ENCODE peak calls at places on chromosomes 6 and 20, in six cellular contexts. C is H9, D is IMR-90, A is H1, Y is mesenchymal stem cell, O is trophoblast cell. K is an unnamed sample.

GRCh38 chr6:11067348-11067747 is 23.2 kb upstream of the ELOVL2 start:
- DNase-seq in O (no peak), C (no peak), D (no peak), Y (no peak), A (no peak), K (no peak)

GRCh38 chr6:169248521-169248971 is 5.1 kb downstream of the THBS2 start:
- DNase-seq in D (no peak), C (no peak), A (no peak), O (no peak), Y (no peak), K (no peak)

GRCh38 chr6:68427630-68428029 is 207.5 kb upstream of the ADGRB3 start:
- DNase-seq in C (no peak), Y (no peak), O (no peak), D (peak; percentile 0), A (no peak), K (no peak)

GRCh38 chr20:63129376-63129965 is 86.5 kb downstream of the YTHDF1 start:
- DNase-seq in D (no peak), A (no peak), O (no peak), C (no peak), Y (no peak), K (no peak)

GRCh38 chr20:19757973-19758887 is at the start of gene RIN2:
- DNase-seq in Y (peak; percentile 95), O (peak; percentile 92), A (peak; percentile 88), C (peak; percentile 97), D (peak; percentile 87), K (peak; percentile 92)

GRCh38 chr6:119442776-119443184 is 93.2 kb upstream of the MAN1A1 start:
- DNase-seq in Y (peak; percentile 74), A (no peak), D (no peak), C (no peak), O (no peak), K (no peak)

GRCh38 chr6:7467007-7467897 is 74.2 kb upstream of the DSP start:
- DNase-seq in Y (peak; percentile 75), O (no peak), D (peak; percentile 26), A (no peak), C (no peak), K (no peak)

GRCh38 chr6:78611886-78612480 is 255.4 kb upstream of the IRAK1BP1 start:
- DNase-seq in O (no peak), C (no peak), Y (peak; percentile 18), D (no peak), A (no peak), K (no peak)

GRCh38 chr6:67759001-67759400 is 876.1 kb upstream of the ADGRB3 start:
- DNase-seq in C (no peak), O (no peak), A (no peak), Y (no peak), D (no peak), K (no peak)

GRCh38 chr20:60136640-60137411 is 178.6 kb downstream of the CDH26 start:
- DNase-seq in O (no peak), A (no peak), D (no peak), Y (no peak), C (no peak), K (no peak)

GRCh38 chr6:63598251-63599036 is 26.2 kb downstream of the LOC128125822 start:
- DNase-seq in C (peak; percentile 80), Y (peak; percentile 75), O (peak; percentile 61), A (no peak), D (peak; percentile 49), K (peak; percentile 60)

GRCh38 chr6:5053864-5054426 is 31.2 kb upstream of the PPP1R3G start:
- DNase-seq in D (no peak), A (no peak), Y (no peak), C (no peak), O (peak; percentile 16), K (no peak)

GRCh38 chr20:60430516-60431001 is 472.3 kb downstream of the CDH26 start:
- DNase-seq in C (no peak), O (no peak), Y (no peak), A (no peak), D (no peak), K (no peak)

GRCh38 chr6:82227770-82228169 is 19.8 kb downstream of the IBTK start:
- DNase-seq in O (no peak), Y (no peak), D (no peak), A (no peak), C (no peak), K (no peak)

GRCh38 chr6:44800171-44800671 is 412.7 kb downstream of the CDC5L start:
- DNase-seq in A (no peak), C (no peak), D (peak; percentile 65), O (no peak), Y (peak; percentile 22), K (no peak)

GRCh38 chr6:5401845-5402738 is 140.8 kb downstream of the FARS2 start:
- DNase-seq in O (no peak), D (peak; percentile 37), Y (peak; percentile 38), C (no peak), A (no peak), K (no peak)

GRCh38 chr20:56409521-56409920 is 2.5 kb upstream of the CASS4 start:
- DNase-seq in D (peak; percentile 94), O (no peak), A (no peak), Y (peak; percentile 65), C (no peak), K (no peak)

GRCh38 chr6:56517155-56517745 is 125.4 kb downstream of the DST start:
- DNase-seq in O (no peak), A (no peak), D (peak; percentile 84), C (no peak), Y (peak; percentile 78), K (no peak)

GRCh38 chr6:125020385-125020784 is 58.1 kb downstream of the RNF217 start:
- DNase-seq in O (no peak), D (peak; percentile 42), A (no peak), Y (peak; percentile 49), C (no peak), K (no peak)

GRCh38 chr6:116280960-116281316 is 1.2 kb upstream of the TSPYL1 start:
- DNase-seq in A (no peak), O (no peak), C (no peak), D (no peak), Y (no peak), K (no peak)

GRCh38 chr20:63149531-63150207 is 66.3 kb downstream of the YTHDF1 start:
- DNase-seq in C (no peak), Y (no peak), D (no peak), O (no peak), A (no peak), K (no peak)

GRCh38 chr6:39565948-39566347 is 159.3 kb downstream of the KIF6 start:
- DNase-seq in D (no peak), C (no peak), A (no peak), O (no peak), Y (peak; percentile 45), K (no peak)

GRCh38 chr6:56072856-56073255 is 174.5 kb downstream of the COL21A1 start:
- DNase-seq in O (no peak), A (no peak), Y (peak; percentile 61), C (no peak), D (no peak), K (no peak)

GRCh38 chr6:24547243-24547642 is 52.5 kb downstream of the ALDH5A1 start:
- DNase-seq in C (peak; percentile 78), A (peak; percentile 31), O (no peak), Y (no peak), D (no peak), K (no peak)

GRCh38 chr6:47144306-47144705 is 102.2 kb upstream of the ADGRF1 start:
- DNase-seq in C (no peak), Y (peak; percentile 83), A (no peak), D (peak; percentile 56), O (peak; percentile 41), K (no peak)

GRCh38 chr6:21360353-21360752 is 233.2 kb upstream of the SOX4 start:
- DNase-seq in C (peak; percentile 65), Y (no peak), O (peak; percentile 92), A (no peak), D (no peak), K (no peak)

GRCh38 chr6:139520321-139520768 is 145.9 kb upstream of the CITED2 start:
- DNase-seq in D (no peak), A (no peak), C (no peak), O (peak; percentile 62), Y (no peak), K (no peak)
- H3K18ac ChIP-seq in D (no peak overlapping the region), A (no peak overlapping the region), C (no peak overlapping the region), O (no peak overlapping the region), Y (no peak overlapping the region), K (no peak overlapping the region)

DNA sequence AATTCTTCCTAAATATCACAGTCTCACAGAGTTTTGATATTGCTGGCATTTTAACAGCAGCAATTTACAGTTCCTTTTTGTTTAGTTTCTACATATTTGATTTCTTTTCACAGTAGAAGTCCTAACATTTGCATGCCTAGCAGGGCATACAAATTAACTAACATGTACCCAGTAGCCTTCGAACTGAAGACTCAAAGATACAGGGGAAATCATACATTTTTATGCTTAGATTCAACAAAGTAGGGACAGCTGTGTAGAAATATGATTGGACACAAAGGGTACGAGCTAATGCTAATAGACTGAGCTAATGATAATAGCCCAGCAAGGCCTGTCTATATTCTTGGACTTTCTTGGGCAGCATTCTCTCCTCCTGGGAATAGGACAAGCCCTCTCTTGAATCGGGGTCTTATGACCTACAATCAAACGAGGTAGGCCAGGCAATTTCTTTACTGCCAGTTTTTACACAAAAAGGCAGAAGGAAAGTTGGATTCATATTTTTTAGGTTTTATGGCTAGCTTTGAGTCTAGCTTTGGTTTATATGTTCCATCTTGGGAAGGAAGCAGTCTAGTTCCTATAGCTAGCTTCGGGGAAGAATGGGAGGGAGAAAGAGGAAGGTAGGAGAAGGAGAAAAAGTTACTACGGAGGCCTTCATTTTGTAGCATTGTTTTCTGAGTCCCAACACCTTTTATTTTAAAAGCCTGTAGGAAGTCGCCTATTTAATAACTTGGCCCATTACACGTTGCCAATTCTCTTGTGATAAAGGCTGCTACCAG is 115.8 kb downstream of the HFE start:
- DNase-seq in D (no peak), A (no peak), O (no peak), C (no peak), Y (no peak), K (no peak)
- H3K4ac ChIP-seq in D (no peak overlapping the region), A (peak overlapping the region; percentile 72), O (no peak overlapping the region), C (no peak overlapping the region), Y (no peak overlapping the region), K (no peak overlapping the region)

DNA sequence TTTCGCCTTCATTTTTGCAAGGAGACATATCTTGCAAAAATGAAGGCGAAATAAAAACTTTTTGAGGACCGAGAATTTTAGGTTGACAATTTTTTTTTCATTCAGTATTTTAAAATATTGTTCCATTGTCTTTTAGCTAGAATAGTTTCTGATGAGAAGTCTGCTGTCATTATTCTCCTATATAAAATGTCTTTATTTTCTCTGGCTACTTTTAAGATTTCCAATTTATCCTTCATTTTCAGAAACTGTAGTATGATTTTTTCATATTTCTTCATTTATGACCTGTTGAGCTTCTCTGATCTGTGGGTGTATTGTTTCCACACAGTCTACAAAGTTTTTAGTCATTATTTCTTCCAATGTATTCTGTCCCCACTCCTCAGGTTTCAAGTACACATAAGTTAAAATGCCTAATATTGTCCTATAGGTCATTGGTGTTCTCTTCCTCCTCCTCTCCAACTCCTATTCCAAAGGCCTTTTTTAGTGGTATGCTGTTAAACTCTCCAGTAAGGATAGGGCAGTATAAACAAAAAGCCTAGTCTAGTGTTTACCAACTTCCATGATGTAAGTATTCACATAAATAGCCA is 15.7 kb downstream of the AHI1 start:
- DNase-seq in A (no peak), C (no peak), D (peak; percentile 19), Y (peak; percentile 25), O (no peak), K (no peak)
- H3K9me3 ChIP-seq in A (peaks cover 33% of the 10 kb centered on the region), C (peaks cover 16% of the 10 kb centered on the region), D (peaks cover 39% of the 10 kb centered on the region), Y (peaks cover 76% of the 10 kb centered on the region), O (peaks cover 15% of the 10 kb centered on the region), K (peaks cover 18% of the 10 kb centered on the region)

DNA sequence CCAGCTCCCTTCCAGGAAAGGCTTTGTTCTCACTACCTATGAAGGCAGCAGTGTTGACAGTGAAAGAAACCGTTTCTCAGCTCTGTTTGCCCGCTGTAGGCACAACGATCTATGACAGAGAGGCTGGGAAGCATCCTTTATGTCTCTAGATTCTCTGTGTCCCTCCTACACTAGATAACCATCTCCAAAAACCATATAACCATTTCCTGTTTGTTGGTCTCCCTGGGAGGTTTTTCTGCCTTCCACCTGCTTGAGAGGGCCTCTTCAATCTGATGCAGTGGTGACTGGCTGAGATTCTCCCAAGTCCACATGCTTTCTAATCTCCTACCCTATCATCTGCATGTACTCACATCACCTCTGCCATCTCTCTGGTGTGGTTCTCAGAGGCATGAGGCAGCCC is 32.0 kb upstream of the TMEM217 start:
- DNase-seq in C (no peak), D (no peak), A (no peak), Y (no peak), O (no peak), K (no peak)
- H3K18ac ChIP-seq in C (no peak overlapping the region), D (no peak overlapping the region), A (no peak overlapping the region), Y (no peak overlapping the region), O (no peak overlapping the region), K (no peak overlapping the region)